ENCODE peak calls at places on chromosomes 5 and 9, in nine cellular contexts. C is GM12865, V is lung, A is cardiac fibroblast, U is transverse colon, K is foreskin fibroblast, R is mammary epithelial cell, L is HFF-Myc, Y is mucosa of descending colon. G is an unnamed sample.

GRCh38 chr9:131590907-131591844 is 45.9 kb downstream of the PRRT1B start:
- DNase-seq in C (peak), V (peak), A (peak), U (peak), K (peak), R (peak), L (peak), Y (peak), G (peak)

GRCh38 chr5:175460126-175460525 is 16.1 kb upstream of the DRD1 start:
- DNase-seq in C (no peak), V (no peak), A (peak), U (no peak), K (peak), R (peak), L (no peak), Y (no peak), G (peak)

GRCh38 chr9:134325096-134325812 is 1.0 kb upstream of the RXRA start:
- DNase-seq in C (no peak), V (peak), A (peak), U (peak), K (peak), R (peak), L (no peak), Y (peak), G (peak)

GRCh38 chr9:134329886-134330285 is 3.6 kb downstream of the RXRA start:
- DNase-seq in C (no peak), V (no peak), A (no peak), U (peak), K (peak), R (peak), L (no peak), Y (peak), G (no peak)

GRCh38 chr9:118290116-118290515 is 585.9 kb downstream of the TLR4 start:
- DNase-seq in C (no peak), V (no peak), A (no peak), U (no peak), K (no peak), R (no peak), L (no peak), Y (no peak), G (no peak)

GRCh38 chr5:16857635-16858034 is 78.5 kb downstream of the MYO10 start:
- DNase-seq in C (no peak), V (peak), A (no peak), U (no peak), K (peak), R (no peak), L (no peak), Y (no peak), G (no peak)

GRCh38 chr9:84669293-84670105 is at the start of gene NTRK2:
- DNase-seq in C (peak), V (no peak), A (peak), U (no peak), K (peak), R (peak), L (no peak), Y (no peak), G (peak)

GRCh38 chr5:61162832-61163567 is 732 bp upstream of the SMIM15 start:
- DNase-seq in C (peak), V (no peak), A (peak), U (peak), K (peak), R (peak), L (no peak), Y (no peak), G (peak)

GRCh38 chr5:59656351-59657254 is 236.9 kb downstream of the PDE4D start:
- DNase-seq in C (peak), V (no peak), A (no peak), U (no peak), K (no peak), R (no peak), L (no peak), Y (no peak), G (no peak)

GRCh38 chr9:98234231-98234825 is 21.1 kb downstream of the TBC1D2 start:
- DNase-seq in C (no peak), V (no peak), A (no peak), U (no peak), K (no peak), R (no peak), L (no peak), Y (no peak), G (no peak)

GRCh38 chr9:109922617-109923260 is 142.7 kb downstream of the PALM2AKAP2 start:
- DNase-seq in C (no peak), V (no peak), A (peak), U (no peak), K (no peak), R (peak), L (no peak), Y (no peak), G (no peak)

GRCh38 chr9:95627802-95628201 is 111.0 kb upstream of the PTCH1 start:
- DNase-seq in C (no peak), V (no peak), A (no peak), U (no peak), K (no peak), R (no peak), L (no peak), Y (no peak), G (no peak)

GRCh38 chr5:57199866-57200265 is 26.0 kb downstream of the GPBP1 start:
- DNase-seq in C (no peak), V (no peak), A (no peak), U (no peak), K (no peak), R (no peak), L (no peak), Y (no peak), G (no peak)

GRCh38 chr5:95244479-95244878 is 40.4 kb downstream of the MCTP1 start:
- DNase-seq in C (no peak), V (no peak), A (no peak), U (no peak), K (no peak), R (no peak), L (no peak), Y (no peak), G (no peak)

GRCh38 chr5:69050214-69050613 is 43.6 kb upstream of the SLC30A5 start:
- DNase-seq in C (no peak), V (no peak), A (no peak), U (no peak), K (no peak), R (no peak), L (no peak), Y (no peak), G (no peak)

GRCh38 chr9:19114680-19115270 is 12.1 kb upstream of the HAUS6 start:
- DNase-seq in C (no peak), V (no peak), A (peak), U (no peak), K (peak), R (no peak), L (no peak), Y (no peak), G (no peak)

GRCh38 chr9:83937861-83938455 is 16.7 kb upstream of the KIF27 start:
- DNase-seq in C (peak), V (no peak), A (peak), U (no peak), K (peak), R (peak), L (no peak), Y (no peak), G (peak)

GRCh38 chr5:132764051-132764450 is 13.0 kb downstream of the SEPTIN8 start:
- DNase-seq in C (no peak), V (no peak), A (no peak), U (peak), K (no peak), R (no peak), L (no peak), Y (no peak), G (no peak)

GRCh38 chr5:71011194-71011792 is 13.8 kb downstream of the NAIP start:
- DNase-seq in C (no peak), V (no peak), A (no peak), U (no peak), K (no peak), R (no peak), L (no peak), Y (no peak), G (no peak)

GRCh38 chr5:116506448-116506847 is 68.2 kb downstream of the SEMA6A start:
- DNase-seq in C (no peak), V (no peak), A (no peak), U (no peak), K (no peak), R (no peak), L (no peak), Y (no peak), G (no peak)

DNA sequence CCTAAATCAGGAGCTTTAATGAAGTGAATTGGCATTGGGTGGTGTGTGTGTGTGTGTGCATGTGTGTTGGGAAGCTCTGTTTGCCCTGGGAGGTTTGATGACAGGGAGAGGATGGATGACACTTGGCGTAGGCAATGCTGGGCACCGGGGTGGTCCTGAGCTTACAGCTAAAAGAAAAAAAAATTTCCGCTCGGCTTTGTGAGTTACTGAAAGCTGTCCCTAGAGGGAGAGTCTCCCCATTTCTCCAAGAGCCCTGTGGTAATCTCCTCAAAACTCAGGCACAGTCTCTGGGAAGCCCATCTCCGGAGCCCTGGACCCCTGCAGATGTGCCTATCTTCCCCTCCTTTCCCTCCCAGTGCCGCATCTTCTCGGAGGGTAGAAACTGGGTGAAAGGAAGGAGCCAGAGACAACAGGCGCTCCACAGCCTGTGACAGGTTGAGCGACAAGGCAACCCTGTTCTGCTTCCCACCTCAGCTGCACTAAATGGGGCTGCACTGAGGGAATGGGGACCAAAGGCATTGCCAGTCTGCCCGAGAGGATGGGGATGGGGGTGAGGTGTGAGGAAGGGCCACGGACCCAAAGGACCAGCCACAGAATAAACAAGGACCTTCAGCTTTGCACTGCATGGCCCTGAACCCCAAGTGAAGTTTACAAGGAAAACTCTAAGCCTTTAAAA is 35.8 kb upstream of the TIFAB start:
- DNase-seq in C (no peak), V (no peak), A (no peak), U (no peak), K (no peak), R (no peak), L (no peak), Y (no peak), G (no peak)
- H3K4me3 ChIP-seq in C (no peak), V (no peak), A (no peak), U (no peak), K (peak), R (no peak), L (no peak), Y (no peak), G (no peak)

DNA sequence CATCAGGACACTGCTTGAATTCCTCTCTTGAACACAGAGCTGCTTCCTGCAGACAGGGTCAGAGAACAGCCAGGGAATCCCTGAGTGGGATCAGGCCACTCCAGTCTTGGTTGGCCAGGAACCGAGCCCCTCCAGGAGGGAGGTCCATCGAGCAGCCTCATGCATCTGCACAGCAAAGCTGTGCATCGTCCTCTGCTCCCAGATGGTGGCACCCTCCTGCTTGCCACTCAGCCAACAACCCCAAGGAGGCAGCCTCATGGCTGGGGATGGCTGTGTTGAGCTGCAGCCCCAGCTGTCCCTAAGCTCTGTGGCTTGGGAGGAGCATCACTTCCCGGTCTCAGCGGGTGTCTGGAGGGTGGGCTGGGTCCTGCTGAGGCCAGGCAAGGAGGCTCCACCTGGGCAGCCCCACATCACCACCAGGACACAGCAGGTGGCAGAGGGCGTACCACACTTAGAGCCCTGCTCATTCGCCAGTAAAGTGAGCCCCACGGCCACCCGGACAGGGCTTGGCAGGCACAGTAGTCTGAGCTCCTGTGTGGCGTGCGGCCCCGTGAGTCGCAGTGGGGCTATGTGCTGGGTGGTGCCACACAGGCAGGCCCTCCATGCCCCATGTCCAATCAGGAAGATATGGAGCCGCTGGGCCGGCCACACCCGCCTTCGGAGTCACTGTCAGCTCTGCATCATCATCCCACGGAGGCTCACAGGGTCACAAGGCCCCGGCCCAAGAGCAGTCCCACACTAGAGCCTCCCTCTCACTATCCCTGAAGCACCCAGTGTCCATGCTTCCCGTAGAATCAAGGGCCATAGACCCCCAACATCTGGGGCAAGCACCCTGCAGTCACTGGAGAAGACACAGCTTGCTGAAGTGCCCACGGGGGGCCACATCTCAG is 11.9 kb downstream of the LPCAT1 start:
- DNase-seq in C (peak), V (peak), A (no peak), U (peak), K (peak), R (peak), L (no peak), Y (peak), G (peak)
- TF ChIP-seq CTCF in C (peak), V (no peak), A (peak), U (no peak), K (peak), R (no peak), L (no peak), Y (no peak), G (peak)

DNA sequence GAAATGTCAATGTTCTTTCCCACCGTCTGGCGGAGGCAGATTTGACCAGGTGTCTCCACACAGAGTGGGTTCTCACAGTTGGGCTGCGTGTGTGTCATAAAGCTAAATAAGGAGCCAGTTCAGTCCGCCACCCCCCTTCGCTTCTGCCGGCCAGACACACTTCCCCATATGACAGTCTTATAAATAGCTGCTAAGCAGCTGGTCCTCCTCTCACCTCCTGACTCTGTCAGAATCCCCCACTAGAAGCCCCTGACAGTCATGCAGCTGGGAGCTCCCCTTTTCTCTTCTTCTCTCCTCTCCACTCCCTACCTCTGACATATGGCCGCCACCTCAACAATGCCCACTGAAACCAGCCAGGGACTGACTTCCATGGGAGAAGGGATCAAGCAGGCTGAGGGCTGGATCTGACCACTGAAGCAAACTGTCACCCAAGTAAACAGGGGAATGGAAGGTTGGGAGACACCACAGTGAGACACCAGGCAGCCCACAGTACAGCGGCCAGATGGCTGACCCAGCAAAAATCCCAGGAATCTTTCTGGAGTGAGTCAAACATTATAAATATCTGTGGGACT is 141.9 kb upstream of the EFNA5 start:
- DNase-seq in C (peak), V (no peak), A (no peak), U (no peak), K (peak), R (no peak), L (no peak), Y (no peak), G (peak)
- H3K4me3 ChIP-seq in C (no peak), V (no peak), A (no peak), U (no peak), K (no peak), R (no peak), L (no peak), Y (no peak), G (no peak)

GRCh38 chr9:76667521-76667957 is 96.7 kb upstream of the PCA3 start:
- DNase-seq in C (no peak), V (no peak), A (peak), U (no peak), K (peak), R (peak), L (no peak), Y (no peak), G (peak)

GRCh38 chr9:76664120-76664519 is 100.1 kb upstream of the PCA3 start:
- DNase-seq in C (no peak), V (no peak), A (no peak), U (no peak), K (no peak), R (no peak), L (no peak), Y (no peak), G (no peak)

GRCh38 chr9:76658510-76659231 is 105.6 kb upstream of the PCA3 start:
- DNase-seq in C (peak), V (no peak), A (peak), U (no peak), K (peak), R (peak), L (peak), Y (no peak), G (peak)

GRCh38 chr9:76665458-76665857 is 98.8 kb upstream of the PCA3 start:
- DNase-seq in C (no peak), V (no peak), A (no peak), U (no peak), K (no peak), R (peak), L (no peak), Y (no peak), G (no peak)

DNA sequence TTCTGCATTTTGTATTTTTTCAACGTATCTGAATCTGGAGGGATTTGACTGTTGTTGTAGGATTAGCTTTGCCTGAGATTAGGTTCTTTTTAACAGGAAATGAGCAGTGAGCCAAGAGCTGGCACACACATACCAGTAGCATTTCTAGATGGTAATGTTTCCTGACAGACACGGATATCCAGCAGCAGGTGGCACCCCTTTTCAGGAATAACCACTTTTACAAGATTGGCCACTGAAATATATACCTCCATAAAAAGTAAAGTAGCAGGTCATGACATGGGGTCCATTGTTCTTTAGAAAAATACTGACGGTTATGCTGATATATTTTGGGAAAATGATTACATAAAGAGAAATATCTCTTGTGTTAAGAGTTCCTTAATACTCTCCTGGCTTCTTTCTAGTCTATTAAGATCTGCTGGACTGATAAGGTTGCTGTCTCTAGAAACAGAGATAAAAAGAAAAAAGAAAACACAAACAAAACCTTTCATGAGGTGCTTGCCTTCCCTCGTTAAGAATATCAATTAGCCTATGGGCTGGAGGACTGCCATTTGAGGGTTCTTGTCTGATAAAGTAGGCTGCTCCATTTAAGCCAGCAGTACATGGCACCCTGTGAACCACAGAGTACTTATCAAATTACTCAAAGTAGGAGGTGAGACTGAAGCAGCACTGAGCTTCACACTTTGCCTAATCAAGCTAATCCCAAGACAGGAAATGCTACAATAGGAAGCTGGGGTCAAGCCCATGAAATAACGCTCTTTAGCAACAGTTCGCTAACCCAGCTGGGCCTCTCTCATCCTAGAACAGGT is 101.6 kb upstream of the PCA3 start:
- DNase-seq in C (no peak), V (no peak), A (peak), U (no peak), K (peak), R (no peak), L (no peak), Y (no peak), G (no peak)
- TF ChIP-seq CTCF in C (no peak), V (no peak), A (no peak), U (peak), K (no peak), R (no peak), L (no peak), Y (no peak), G (no peak)

GRCh38 chr9:32550046-32550608 is 2.0 kb upstream of the SMIM27 start:
- DNase-seq in C (no peak), V (no peak), A (peak), U (no peak), K (peak), R (peak), L (no peak), Y (no peak), G (peak)
- H3K4me3 ChIP-seq in C (peak), V (peak), A (peak), U (peak), K (peak), R (peak), L (peak), Y (peak), G (peak)

G was measured in fibroblast of the aortic adventitia.